ENCODE peak calls at places on chromosomes 13 and 19, in seven cellular contexts. C is epithelial cell of prostate; F is psoas muscle; K is EL; Q is nephron progenitor cell; V is Kasumi-1; S is activated T-cell treated with anti-CD3 and anti-CD28 coated beads, Interleukin-2, amount 50 U/mL, for 24 hours. J is an unnamed sample.

GRCh38 chr19:29106353-29106885 is 106.5 kb downstream of the UQCRFS1 start:
- DNase-seq in C (no peak), F (no peak), K (no peak), Q (no peak), V (no peak), S (no peak), J (no peak)

GRCh38 chr13:20997301-20998061 is 63.9 kb downstream of the LATS2 start:
- DNase-seq in C (no peak), F (peak; percentile 74), K (peak; percentile 96), Q (no peak), V (no peak), S (no peak), J (no peak)

GRCh38 chr13:59931621-59932020 is 232.1 kb downstream of the DIAPH3 start:
- DNase-seq in C (peak; percentile 45), F (no peak), K (no peak), Q (no peak), V (no peak), S (no peak), J (no peak)

GRCh38 chr19:55593096-55593772 is 6.1 kb downstream of the FIZ1 start:
- DNase-seq in C (no peak), F (peak; percentile 42), K (no peak), Q (no peak), V (no peak), S (no peak), J (no peak)

GRCh38 chr13:113832204-113832603 is 31.7 kb downstream of the GAS6 start:
- DNase-seq in C (no peak), F (peak; percentile 57), K (no peak), Q (no peak), V (no peak), S (no peak), J (no peak)

GRCh38 chr13:21310220-21310619 is 133.8 kb downstream of the MRPL57 start:
- DNase-seq in C (peak; percentile 44), F (no peak), K (peak; percentile 68), Q (no peak), V (no peak), S (no peak), J (no peak)

GRCh38 chr13:101170306-101170705 is 246.0 kb downstream of the NALCN start:
- DNase-seq in C (no peak), F (no peak), K (no peak), Q (no peak), V (no peak), S (no peak), J (no peak)

GRCh38 chr13:57633950-57634828 is 2.6 kb downstream of the PCDH17 start:
- DNase-seq in C (no peak), F (no peak), K (no peak), Q (peak; percentile 16), V (no peak), S (peak; percentile 27), J (no peak)

GRCh38 chr19:1533510-1534150 is 9.8 kb downstream of the PLK5 start:
- DNase-seq in C (no peak), F (no peak), K (no peak), Q (no peak), V (no peak), S (no peak), J (no peak)

GRCh38 chr19:14413765-14414171 is 5.4 kb downstream of the DDX39A start:
- DNase-seq in C (no peak), F (no peak), K (no peak), Q (no peak), V (no peak), S (no peak), J (no peak)

GRCh38 chr19:17757125-17757524 is 5.8 kb downstream of the FCHO1 start:
- DNase-seq in C (no peak), F (no peak), K (peak; percentile 67), Q (no peak), V (no peak), S (no peak), J (no peak)

GRCh38 chr13:72180253-72180952 is 313.4 kb upstream of the DACH1 start:
- DNase-seq in C (peak; percentile 46), F (no peak), K (peak; percentile 44), Q (no peak), V (no peak), S (no peak), J (no peak)

GRCh38 chr19:45364696-45365095 is 5.7 kb downstream of the ERCC2 start:
- DNase-seq in C (no peak), F (no peak), K (no peak), Q (no peak), V (no peak), S (no peak), J (no peak)

GRCh38 chr13:77919351-77920294 is 992 bp upstream of the EDNRB start:
- DNase-seq in C (no peak), F (peak; percentile 82), K (peak; percentile 3), Q (peak; percentile 46), V (peak; percentile 36), S (peak; percentile 25), J (peak; percentile 47)

GRCh38 chr19:14632286-14632685 is 42.4 kb downstream of the ADGRE3 start:
- DNase-seq in C (no peak), F (no peak), K (peak; percentile 35), Q (no peak), V (peak; percentile 43), S (no peak), J (peak; percentile 66)

GRCh38 chr19:17483605-17484002 is 13.3 kb downstream of the SLC27A1 start:
- DNase-seq in C (no peak), F (no peak), K (no peak), Q (no peak), V (no peak), S (no peak), J (no peak)

GRCh38 chr19:16200038-16200775 is 2.5 kb downstream of the AP1M1 start:
- DNase-seq in C (no peak), F (peak; percentile 78), K (peak; percentile 28), Q (no peak), V (peak; percentile 17), S (no peak), J (peak; percentile 61)

GRCh38 chr13:50319603-50320296 is 304.5 kb downstream of the KCNRG start:
- DNase-seq in C (no peak), F (no peak), K (peak; percentile 42), Q (no peak), V (no peak), S (no peak), J (peak; percentile 83)

GRCh38 chr19:35344511-35345031 is 3.1 kb upstream of the FFAR1 start:
- DNase-seq in C (no peak), F (no peak), K (no peak), Q (no peak), V (no peak), S (no peak), J (no peak)

GRCh38 chr19:16018106-16018755 is 58.1 kb upstream of the TPM4 start:
- DNase-seq in C (no peak), F (no peak), K (no peak), Q (no peak), V (no peak), S (peak; percentile 8), J (no peak)

GRCh38 chr13:30341815-30342570 is 34.6 kb upstream of the KATNAL1 start:
- DNase-seq in C (peak; percentile 74), F (peak; percentile 90), K (peak; percentile 93), Q (no peak), V (no peak), S (no peak), J (no peak)

GRCh38 chr13:40665061-40665753 is 1.2 kb downstream of the FOXO1 start:
- DNase-seq in C (no peak), F (peak; percentile 68), K (peak; percentile 26), Q (peak; percentile 58), V (no peak), S (peak; percentile 74), J (peak; percentile 58)

GRCh38 chr19:33350538-33351309 is 22.8 kb upstream of the CEBPG start:
- DNase-seq in C (peak; percentile 98), F (peak; percentile 72), K (peak; percentile 45), Q (no peak), V (no peak), S (no peak), J (no peak)

GRCh38 chr19:45498411-45499195 is at the start of gene PPM1N:
- DNase-seq in C (no peak), F (peak; percentile 66), K (peak; percentile 45), Q (peak; percentile 63), V (peak; percentile 19), S (peak; percentile 82), J (peak; percentile 27)

GRCh38 chr13:30616927-30617314 is 799 bp upstream of the USPL1 start:
- DNase-seq in C (peak; percentile 37), F (peak; percentile 79), K (peak; percentile 79), Q (no peak), V (peak; percentile 75), S (no peak), J (peak; percentile 90)

GRCh38 chr13:97719759-97720158 is 233.7 kb upstream of the IPO5 start:
- DNase-seq in C (no peak), F (no peak), K (peak; percentile 8), Q (no peak), V (no peak), S (no peak), J (no peak)

J was measured in NB4.